ENCODE peak calls at places on chromosomes 5 and 9, in nine cellular contexts. E is mucosa of descending colon, S is WERI-Rb-1, U is PC-3, O is fibroblast of the aortic adventitia, L is left ventricle myocardium inferior, W is heart left ventricle, G is OCI-LY7, K is breast epithelium. V is an unnamed sample.
A peak's percentile ranks its signal among the peaks of the same experiment; 100 is the strongest.

GRCh38 chr5:80119337-80119736 is 84.2 kb downstream of the THBS4 start:
- DNase-seq in E (no peak), O (no peak), U (no peak), W (no peak), L (no peak), G (no peak), K (no peak), S (no peak), V (no peak)

GRCh38 chr9:113803811-113804589 is 72.1 kb upstream of the ZNF618 start:
- DNase-seq in K (no peak), E (no peak), O (no peak), W (no peak), S (no peak), U (no peak), G (no peak), L (no peak), V (no peak)

GRCh38 chr5:25515525-25515924 is 870.7 kb upstream of the CDH10 start:
- DNase-seq in O (no peak), E (no peak), G (no peak), L (no peak), U (no peak), W (no peak), K (no peak), S (peak; percentile 62), V (peak; percentile 52)

GRCh38 chr5:174325441-174325840 is 279.9 kb downstream of the NSG2 start:
- DNase-seq in K (no peak), E (no peak), W (no peak), U (no peak), S (no peak), G (no peak), O (no peak), L (no peak), V (no peak)

GRCh38 chr9:34084562-34084961 is 35.9 kb upstream of the UBAP2 start:
- DNase-seq in S (no peak), U (no peak), K (no peak), W (peak; percentile 35), L (peak; percentile 30), G (no peak), O (peak; percentile 24), E (no peak), V (no peak)

GRCh38 chr5:86118542-86118941 is 499.2 kb upstream of the COX7C start:
- DNase-seq in S (no peak), U (peak; percentile 48), O (no peak), G (peak; percentile 10), L (no peak), K (no peak), E (no peak), W (no peak), V (no peak)

GRCh38 chr5:76583163-76584047 is 39.8 kb downstream of the F2RL2 start:
- DNase-seq in W (no peak), K (no peak), G (peak; percentile 39), S (no peak), E (no peak), U (peak; percentile 42), L (no peak), O (peak; percentile 65), V (no peak)

GRCh38 chr9:112719292-112719691 is 1.4 kb upstream of the INIP start:
- DNase-seq in S (no peak), G (no peak), O (peak; percentile 76), E (no peak), U (no peak), W (no peak), K (no peak), L (no peak), V (no peak)

GRCh38 chr9:92671323-92671722 is 1.4 kb upstream of the IPPK start:
- DNase-seq in G (no peak), E (peak; percentile 37), O (peak; percentile 75), K (peak; percentile 50), W (peak; percentile 33), U (peak; percentile 81), S (no peak), L (peak; percentile 47), V (peak; percentile 68)

GRCh38 chr9:137251490-137252268 is 593 bp downstream of the STPG3 start:
- DNase-seq in E (no peak), U (no peak), O (no peak), G (no peak), W (no peak), S (no peak), K (no peak), L (no peak), V (no peak)

GRCh38 chr9:109012876-109013677 is at the start of gene CTNNAL1:
- DNase-seq in U (peak; percentile 78), L (peak; percentile 97), G (peak; percentile 91), K (peak; percentile 91), S (peak; percentile 99), W (peak; percentile 96), O (peak; percentile 77), E (peak; percentile 98), V (peak; percentile 100)

GRCh38 chr5:175436403-175436802 is 7.6 kb downstream of the DRD1 start:
- DNase-seq in S (no peak), W (no peak), G (no peak), O (no peak), E (no peak), K (no peak), U (no peak), L (no peak), V (peak; percentile 83)

GRCh38 chr9:25603106-25603505 is 75.1 kb downstream of the TUSC1 start:
- DNase-seq in W (no peak), K (no peak), G (no peak), O (no peak), L (no peak), S (no peak), U (no peak), E (no peak), V (no peak)

GRCh38 chr5:135526924-135527323 is 8.8 kb downstream of the NEUROG1 start:
- DNase-seq in K (no peak), U (no peak), W (no peak), L (no peak), E (no peak), O (no peak), S (no peak), G (no peak), V (no peak)

GRCh38 chr5:142104491-142104890 is 4.1 kb upstream of the NDFIP1 start:
- DNase-seq in O (no peak), K (no peak), U (no peak), W (no peak), G (no peak), L (no peak), S (no peak), E (no peak), V (no peak)

GRCh38 chr9:76704601-76705204 is 59.5 kb upstream of the PCA3 start:
- DNase-seq in W (peak; percentile 28), S (no peak), G (peak; percentile 77), O (peak; percentile 98), L (no peak), K (no peak), U (peak; percentile 62), E (peak; percentile 17), V (peak; percentile 63)

GRCh38 chr5:98349251-98349989 is 424.0 kb upstream of the RGMB start:
- DNase-seq in U (peak; percentile 94), S (no peak), W (no peak), G (peak; percentile 1), K (no peak), E (no peak), O (peak; percentile 60), L (no peak), V (peak; percentile 46)

GRCh38 chr9:5113523-5113922 is 71.9 kb downstream of the INSL6 start:
- DNase-seq in W (no peak), K (no peak), S (no peak), U (no peak), L (no peak), O (no peak), G (no peak), E (no peak), V (peak; percentile 34)

GRCh38 chr9:130189840-130190239 is 17.6 kb downstream of the NCS1 start:
- DNase-seq in L (no peak), W (no peak), E (no peak), O (peak; percentile 85), U (no peak), G (no peak), S (no peak), K (no peak), V (no peak)

GRCh38 chr5:59034498-59035186 is 451.8 kb downstream of the RAB3C start:
- DNase-seq in K (no peak), S (peak; percentile 44), E (no peak), W (no peak), G (peak; percentile 4), O (peak; percentile 77), L (no peak), U (peak; percentile 35), V (no peak)

GRCh38 chr5:163437309-163438182 is at the start of gene CCNG1:
- DNase-seq in K (peak; percentile 89), W (peak; percentile 95), S (peak; percentile 96), G (peak; percentile 97), U (peak; percentile 97), O (peak; percentile 97), L (peak; percentile 95), E (peak; percentile 97), V (peak; percentile 98)

GRCh38 chr5:51902512-51902911 is 519.3 kb downstream of the ISL1 start:
- DNase-seq in W (no peak), K (no peak), S (no peak), L (no peak), U (no peak), O (no peak), E (no peak), G (no peak), V (no peak)

GRCh38 chr9:20621553-20622329 is 558 bp downstream of the MLLT3 start:
- DNase-seq in E (peak; percentile 86), O (peak; percentile 75), S (peak; percentile 28), L (peak; percentile 79), U (peak; percentile 26), K (peak; percentile 57), W (peak; percentile 80), G (peak; percentile 57), V (peak; percentile 83)
- TF ChIP-seq CTCF in E (no peak), O (no peak), S (no peak), L (no peak), U (no peak), K (no peak), W (no peak), G (no peak), V (no peak)

GRCh38 chr9:3608011-3608410 is 82.2 kb upstream of the RFX3 start:
- DNase-seq in U (no peak), L (no peak), G (no peak), W (no peak), O (no peak), K (no peak), S (no peak), E (no peak), V (no peak)
- H3K4me3 ChIP-seq in U (no peak overlapping the region), L (no peak overlapping the region), G (no peak overlapping the region), W (no peak overlapping the region), O (no peak overlapping the region), K (no peak overlapping the region), S (no peak overlapping the region), E (no peak overlapping the region), V (no peak overlapping the region)

GRCh38 chr5:3417376-3417943 is 178.2 kb upstream of the IRX1 start:
- DNase-seq in O (no peak), G (no peak), K (no peak), W (no peak), U (no peak), S (no peak), L (no peak), E (no peak), V (peak; percentile 87)
- TF ChIP-seq CTCF in O (no peak), G (no peak), K (no peak), W (no peak), U (no peak), S (peak; percentile 37), L (no peak), E (no peak), V (peak; percentile 79)

DNA sequence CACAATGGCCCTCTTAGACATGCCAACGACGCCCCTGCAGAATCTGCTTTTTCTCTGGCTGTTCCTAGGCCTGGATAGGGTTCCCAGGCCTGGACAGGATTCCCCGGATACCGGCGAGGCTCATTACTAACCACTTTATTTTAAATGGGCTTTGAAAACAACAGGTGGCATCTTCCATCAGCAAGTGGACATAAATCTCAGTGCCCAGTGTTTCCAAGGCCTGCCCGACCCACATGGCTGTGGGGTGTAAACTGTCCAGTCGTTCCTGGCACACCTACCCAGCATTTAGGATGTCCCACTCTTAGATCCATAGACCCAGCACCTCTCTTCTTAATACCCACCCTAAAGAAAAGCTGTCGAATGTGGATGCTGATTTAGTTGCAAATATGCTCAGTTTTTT is 896 bp downstream of the CMBL start:
- DNase-seq in S (no peak), K (no peak), U (peak; percentile 35), W (no peak), L (no peak), E (no peak), G (no peak), O (no peak), V (no peak)
- H3K4me3 ChIP-seq in S (no peak overlapping the region), K (peak overlapping the region; percentile 59), U (peak overlapping the region; percentile 76), W (peak overlapping the region; percentile 67), L (peak overlapping the region; percentile 78), E (peak overlapping the region; percentile 30), G (no peak overlapping the region), O (peak overlapping the region; percentile 76), V (peak overlapping the region; percentile 85)

V was measured in endodermal cell.